ENCODE peak calls at places on chromosomes 16 and 17, in nine cellular contexts. C is M059J; E is SK-N-MC; U is epithelial cell of esophagus; Q is SW 1271; X is EL; K is GM23248; T is cerebellar cortex; A is stimulated activated CD8-positive, alpha-beta memory T cell treated with anti-CD3 and anti-CD28 coated beads, Interleukin-2, amount 100 ng/mL, for 48 hours. F is an unnamed sample.

GRCh38 chr17:58575511-58575910 is 61.1 kb upstream of the MTMR4 start:
- DNase-seq in C (peak; percentile 76), E (no peak), U (peak; percentile 93), Q (peak; percentile 14), X (peak; percentile 62), K (peak; percentile 79), T (no peak), A (no peak), F (peak; percentile 79)

GRCh38 chr16:84382396-84382795 is 14.1 kb downstream of the ATP2C2 start:
- DNase-seq in C (no peak), E (no peak), U (no peak), Q (no peak), X (no peak), K (no peak), T (no peak), A (no peak), F (no peak)

GRCh38 chr17:3447625-3448024 is 14.0 kb upstream of the OR1E2 start:
- DNase-seq in C (no peak), E (no peak), U (peak; percentile 41), Q (peak; percentile 23), X (peak; percentile 3), K (peak; percentile 10), T (peak; percentile 12), A (no peak), F (peak; percentile 19)

GRCh38 chr17:8965394-8966168 is at the start of gene PIK3R5:
- DNase-seq in C (no peak), E (no peak), U (peak; percentile 4), Q (no peak), X (no peak), K (no peak), T (no peak), A (peak; percentile 77), F (no peak)

GRCh38 chr16:78298986-78299385 is 199.5 kb downstream of the WWOX start:
- DNase-seq in C (no peak), E (no peak), U (no peak), Q (no peak), X (no peak), K (no peak), T (no peak), A (no peak), F (no peak)

GRCh38 chr17:46822388-46822921 is 4.0 kb upstream of the WNT3 start:
- DNase-seq in C (no peak), E (no peak), U (peak; percentile 25), Q (no peak), X (no peak), K (no peak), T (no peak), A (peak; percentile 40), F (no peak)

GRCh38 chr17:73089918-73090317 is 2.6 kb downstream of the SLC39A11 start:
- DNase-seq in C (no peak), E (no peak), U (no peak), Q (no peak), X (no peak), K (no peak), T (peak; percentile 82), A (no peak), F (no peak)

GRCh38 chr17:30599424-30600061 is 122.3 kb downstream of the GOSR1 start:
- DNase-seq in C (no peak), E (no peak), U (no peak), Q (no peak), X (no peak), K (no peak), T (no peak), A (no peak), F (no peak)

GRCh38 chr17:7885357-7886226 is 3.0 kb upstream of the CHD3 start:
- DNase-seq in C (peak; percentile 82), E (no peak), U (no peak), Q (peak; percentile 62), X (peak; percentile 69), K (peak; percentile 66), T (peak; percentile 60), A (peak; percentile 23), F (peak; percentile 31)

GRCh38 chr17:72656114-72656763 is 436.2 kb downstream of the SLC39A11 start:
- DNase-seq in C (no peak), E (no peak), U (no peak), Q (no peak), X (no peak), K (no peak), T (peak; percentile 9), A (no peak), F (no peak)

GRCh38 chr17:49223517-49224197 is 6.9 kb downstream of the PHOSPHO1 start:
- DNase-seq in C (peak; percentile 27), E (no peak), U (peak; percentile 18), Q (peak; percentile 21), X (peak; percentile 43), K (peak; percentile 50), T (peak; percentile 26), A (peak; percentile 73), F (peak; percentile 22)

GRCh38 chr17:72184805-72185204 is 64.0 kb downstream of the SOX9 start:
- DNase-seq in C (no peak), E (no peak), U (no peak), Q (no peak), X (no peak), K (peak; percentile 64), T (no peak), A (no peak), F (peak; percentile 84)

GRCh38 chr17:40926341-40926740 is 11.1 kb downstream of the KRT23 start:
- DNase-seq in C (no peak), E (no peak), U (no peak), Q (no peak), X (no peak), K (no peak), T (no peak), A (no peak), F (no peak)

GRCh38 chr17:48066656-48067055 is 18.5 kb downstream of the NFE2L1 start:
- DNase-seq in C (no peak), E (no peak), U (no peak), Q (no peak), X (no peak), K (peak; percentile 16), T (no peak), A (no peak), F (no peak)

GRCh38 chr17:39011907-39012468 is 44.8 kb upstream of the FBXO47 start:
- DNase-seq in C (no peak), E (no peak), U (no peak), Q (no peak), X (no peak), K (no peak), T (no peak), A (no peak), F (no peak)

GRCh38 chr17:36608794-36609497 is 7.6 kb downstream of the MRM1 start:
- DNase-seq in C (no peak), E (no peak), U (peak; percentile 80), Q (peak; percentile 11), X (peak; percentile 60), K (peak; percentile 49), T (peak; percentile 89), A (no peak), F (peak; percentile 79)

GRCh38 chr16:11799509-11800384 is 2.7 kb upstream of the ZC3H7A start:
- DNase-seq in C (no peak), E (no peak), U (no peak), Q (no peak), X (no peak), K (no peak), T (no peak), A (no peak), F (no peak)

GRCh38 chr17:54899721-54900456 is 763 bp upstream of the TOM1L1 start:
- DNase-seq in C (no peak), E (no peak), U (no peak), Q (no peak), X (peak; percentile 8), K (no peak), T (peak; percentile 20), A (no peak), F (no peak)

GRCh38 chr16:27781981-27782880 is 232.3 kb downstream of the KATNIP start:
- DNase-seq in C (no peak), E (no peak), U (no peak), Q (no peak), X (no peak), K (no peak), T (no peak), A (no peak), F (no peak)

GRCh38 chr17:760371-760770 is 8.3 kb upstream of the GEMIN4 start:
- DNase-seq in C (no peak), E (no peak), U (no peak), Q (no peak), X (no peak), K (no peak), T (no peak), A (no peak), F (no peak)

GRCh38 chr16:87461466-87461975 is 31.3 kb downstream of the ZCCHC14 start:
- DNase-seq in C (peak; percentile 27), E (no peak), U (peak; percentile 95), Q (peak; percentile 93), X (no peak), K (peak; percentile 54), T (peak; percentile 92), A (no peak), F (peak; percentile 39)

F was measured in fibroblast of pulmonary artery.